ENCODE peak calls at places on chromosomes 11 and 22, in eight cellular contexts. C, J, W, O, S, D, T and F are unnamed samples.

GRCh38 chr11:69470301-69470700 is 11.2 kb upstream of the LINC01488 start:
- DNase-seq in J (no peak), C (no peak), T (no peak), O (no peak), S (no peak), D (no peak), W (no peak), F (no peak)

GRCh38 chr11:10906521-10906920 is 48.7 kb upstream of the ZBED5 start:
- DNase-seq in S (no peak), C (no peak), W (no peak), T (peak; percentile 61), O (peak; percentile 54), J (no peak), D (no peak), F (no peak)

GRCh38 chr22:49040111-49040510 is 787.6 kb downstream of the BRD1 start:
- DNase-seq in T (no peak), J (no peak), C (no peak), W (no peak), S (no peak), D (no peak), O (no peak), F (no peak)

GRCh38 chr22:47126344-47126811 is 363.9 kb downstream of the TBC1D22A start:
- DNase-seq in D (no peak), T (no peak), C (no peak), O (no peak), S (no peak), W (no peak), J (no peak), F (no peak)

GRCh38 chr11:45332486-45332934 is 46.4 kb upstream of the SYT13 start:
- DNase-seq in T (peak; percentile 29), D (peak; percentile 22), C (peak; percentile 50), S (peak; percentile 63), O (peak; percentile 59), J (no peak), W (peak; percentile 36), F (no peak)

GRCh38 chr11:109512680-109513079 is 90.7 kb downstream of the C11orf87 start:
- DNase-seq in T (no peak), C (no peak), D (no peak), O (no peak), S (no peak), J (no peak), W (no peak), F (no peak)

GRCh38 chr11:104893876-104894275 is 4.4 kb downstream of the CASP12 start:
- DNase-seq in T (no peak), J (no peak), O (no peak), D (no peak), C (no peak), S (no peak), W (no peak), F (no peak)

GRCh38 chr11:109405671-109406070 is 16.3 kb upstream of the C11orf87 start:
- DNase-seq in S (no peak), O (peak; percentile 58), D (no peak), W (no peak), J (peak; percentile 25), T (no peak), C (no peak), F (no peak)

GRCh38 chr11:78514922-78515502 is 59.7 kb downstream of the NARS2 start:
- DNase-seq in D (no peak), W (no peak), C (no peak), J (no peak), O (no peak), T (no peak), S (no peak), F (no peak)

GRCh38 chr22:29216011-29216872 is 10.5 kb downstream of the EMID1 start:
- DNase-seq in T (no peak), D (no peak), S (no peak), O (no peak), C (no peak), J (no peak), W (no peak), F (no peak)

GRCh38 chr11:2929880-2930704 is 872 bp upstream of the PHLDA2 start:
- DNase-seq in J (peak; percentile 63), O (peak; percentile 53), C (peak; percentile 38), D (peak; percentile 51), W (peak; percentile 79), S (no peak), T (peak; percentile 75), F (peak; percentile 60)

GRCh38 chr11:4095509-4096230 is 1.1 kb downstream of the RRM1 start:
- DNase-seq in C (no peak), T (peak; percentile 53), S (no peak), O (peak; percentile 87), J (peak; percentile 87), D (no peak), W (no peak), F (no peak)

GRCh38 chr22:25407226-25407858 is 157.1 kb upstream of the GRK3 start:
- DNase-seq in T (no peak), J (no peak), S (no peak), C (no peak), W (no peak), O (no peak), D (no peak), F (no peak)

GRCh38 chr11:128116447-128117240 is 470.7 kb downstream of the ETS1 start:
- DNase-seq in O (peak; percentile 65), J (no peak), C (no peak), T (no peak), D (no peak), S (no peak), W (no peak), F (no peak)

GRCh38 chr11:128684582-128685382 is 9.1 kb upstream of the FLI1 start:
- DNase-seq in T (no peak), J (no peak), C (no peak), S (no peak), W (no peak), D (no peak), O (no peak), F (no peak)

GRCh38 chr11:127902405-127902804 is 685.0 kb downstream of the ETS1 start:
- DNase-seq in T (no peak), C (no peak), D (no peak), W (no peak), J (no peak), S (no peak), O (no peak), F (no peak)

GRCh38 chr22:50247748-50248147 is 2.9 kb upstream of the TUBGCP6 start:
- DNase-seq in O (peak; percentile 80), S (no peak), C (peak; percentile 60), T (peak; percentile 54), D (no peak), J (peak; percentile 78), W (no peak), F (no peak)

GRCh38 chr11:104003491-104003890 is 32.9 kb upstream of the DDI1 start:
- DNase-seq in S (no peak), J (no peak), W (no peak), C (no peak), T (no peak), D (no peak), O (peak; percentile 10), F (no peak)

GRCh38 chr11:67999201-67999629 is 4.7 kb downstream of the UNC93B1 start:
- DNase-seq in D (no peak), W (no peak), T (no peak), J (no peak), C (no peak), O (no peak), S (no peak), F (no peak)

GRCh38 chr11:62905286-62905685 is 15.9 kb downstream of the CHRM1 start:
- DNase-seq in W (no peak), O (no peak), T (no peak), J (no peak), D (no peak), C (no peak), S (no peak), F (no peak)

GRCh38 chr11:2296913-2297622 is 4.7 kb downstream of the C11orf21 start:
- DNase-seq in W (no peak), D (no peak), S (peak; percentile 28), J (no peak), O (no peak), T (no peak), C (peak; percentile 2), F (peak; percentile 18)

GRCh38 chr11:76617553-76618265 is 52.8 kb downstream of the LRRC32 start:
- DNase-seq in C (no peak), S (no peak), O (peak; percentile 48), D (no peak), W (no peak), J (no peak), T (no peak), F (no peak)

GRCh38 chr11:28618426-28618825 is 510.2 kb downstream of the METTL15 start:
- DNase-seq in T (no peak), S (no peak), D (no peak), W (no peak), O (peak; percentile 71), C (no peak), J (peak; percentile 11), F (no peak)

GRCh38 chr22:27113211-27114030 is 456.0 kb downstream of the MIAT start:
- DNase-seq in S (no peak), C (no peak), T (peak; percentile 87), D (peak; percentile 67), J (peak; percentile 87), O (peak; percentile 94), W (peak; percentile 87), F (peak; percentile 44)

GRCh38 chr22:27112273-27112672 is 454.9 kb downstream of the MIAT start:
- DNase-seq in S (no peak), D (no peak), J (no peak), C (no peak), O (no peak), W (no peak), T (peak; percentile 38), F (no peak)

GRCh38 chr22:27108425-27109114 is 451.2 kb downstream of the MIAT start:
- DNase-seq in T (peak; percentile 45), C (no peak), W (no peak), O (peak; percentile 25), S (no peak), J (peak; percentile 28), D (no peak), F (no peak)

GRCh38 chr22:27111796-27112195 is 454.4 kb downstream of the MIAT start:
- DNase-seq in W (no peak), O (no peak), C (no peak), J (no peak), D (no peak), T (no peak), S (no peak), F (no peak)

GRCh38 chr22:27110985-27111451 is 453.6 kb downstream of the MIAT start:
- DNase-seq in O (peak; percentile 33), D (no peak), W (peak; percentile 27), S (no peak), T (peak; percentile 78), J (no peak), C (no peak), F (no peak)
- TF ChIP-seq CTCF in O (no peak), D (no peak), W (no peak), S (no peak), T (peak; percentile 17), J (no peak), C (no peak), F (no peak)

GRCh38 chr11:70511345-70511744 is 113.0 kb downstream of the CTTN start:
- DNase-seq in W (no peak), C (no peak), D (no peak), J (no peak), T (no peak), O (no peak), S (no peak), F (no peak)
- TF ChIP-seq CTCF in W (no peak), C (peak; percentile 79), D (no peak), J (no peak), T (no peak), O (no peak), S (peak; percentile 76), F (no peak)

GRCh38 chr11:133698654-133699053 is 146.7 kb downstream of the SPATA19 start:
- DNase-seq in O (no peak), J (no peak), D (no peak), S (no peak), W (no peak), T (no peak), C (no peak), F (no peak)
- TF ChIP-seq CTCF in O (no peak), J (no peak), D (no peak), S (no peak), W (no peak), T (no peak), C (no peak), F (no peak)

GRCh38 chr11:61141601-61142028 is 19.6 kb downstream of the VPS37C start:
- DNase-seq in T (no peak), C (no peak), O (no peak), D (peak; percentile 77), S (no peak), W (peak; percentile 57), J (no peak), F (no peak)
- TF ChIP-seq CTCF in T (no peak), C (no peak), O (no peak), D (no peak), S (no peak), W (no peak), J (no peak), F (no peak)